ENCODE peak calls at places on chromosomes 7 and 10, in eight cellular contexts. One of them, this sample, is unnamed.

GRCh38 chr10:50574305-50574704 is 49.5 kb downstream of the SGMS1 start:
- DNase-seq in Calu3: no peak
- DNase-seq in LoVo: no peak
- DNase-seq in cerebellum: no peak
- DNase-seq in stimulated activated CD8-positive, alpha-beta memory T cell treated with anti-CD3 and anti-CD28 coated beads, Interleukin-15, amount 100 ng/mL, for 24 hours: no peak
- DNase-seq in NCI-H1417 treated with DMSO at 0.1 percent for 48 hours: no peak
- DNase-seq in pons: no peak
- DNase-seq in NK-92 treated with Interleukin-12 subunit alpha and Interleukin-12 subunit beta, amount 100 ng/mL, for 24 hours: no peak
- DNase-seq in this sample: no peak

GRCh38 chr10:29765330-29765729 is 130.6 kb upstream of the SVIL start:
- DNase-seq in Calu3: no peak
- DNase-seq in LoVo: no peak
- DNase-seq in cerebellum: no peak
- DNase-seq in stimulated activated CD8-positive, alpha-beta memory T cell treated with anti-CD3 and anti-CD28 coated beads, Interleukin-15, amount 100 ng/mL, for 24 hours: no peak
- DNase-seq in NCI-H1417 treated with DMSO at 0.1 percent for 48 hours: no peak
- DNase-seq in pons: no peak
- DNase-seq in NK-92 treated with Interleukin-12 subunit alpha and Interleukin-12 subunit beta, amount 100 ng/mL, for 24 hours: no peak
- DNase-seq in this sample: no peak

GRCh38 chr7:45050198-45050597 is 38.6 kb downstream of the NACAD start:
- DNase-seq in Calu3: no peak
- DNase-seq in LoVo: no peak
- DNase-seq in cerebellum: no peak
- DNase-seq in stimulated activated CD8-positive, alpha-beta memory T cell treated with anti-CD3 and anti-CD28 coated beads, Interleukin-15, amount 100 ng/mL, for 24 hours: no peak
- DNase-seq in NCI-H1417 treated with DMSO at 0.1 percent for 48 hours: no peak
- DNase-seq in pons: no peak
- DNase-seq in NK-92 treated with Interleukin-12 subunit alpha and Interleukin-12 subunit beta, amount 100 ng/mL, for 24 hours: no peak
- DNase-seq in this sample: no peak

GRCh38 chr7:107982918-107983389 is 20.0 kb downstream of the LAMB1 start:
- DNase-seq in Calu3: no peak
- DNase-seq in LoVo: no peak
- DNase-seq in cerebellum: no peak
- DNase-seq in stimulated activated CD8-positive, alpha-beta memory T cell treated with anti-CD3 and anti-CD28 coated beads, Interleukin-15, amount 100 ng/mL, for 24 hours: no peak
- DNase-seq in NCI-H1417 treated with DMSO at 0.1 percent for 48 hours: no peak
- DNase-seq in pons: no peak
- DNase-seq in NK-92 treated with Interleukin-12 subunit alpha and Interleukin-12 subunit beta, amount 100 ng/mL, for 24 hours: no peak
- DNase-seq in this sample: no peak

GRCh38 chr10:125559210-125559609 is 123.8 kb downstream of the TEX36 start:
- DNase-seq in Calu3: no peak
- DNase-seq in LoVo: no peak
- DNase-seq in cerebellum: no peak
- DNase-seq in stimulated activated CD8-positive, alpha-beta memory T cell treated with anti-CD3 and anti-CD28 coated beads, Interleukin-15, amount 100 ng/mL, for 24 hours: no peak
- DNase-seq in NCI-H1417 treated with DMSO at 0.1 percent for 48 hours: no peak
- DNase-seq in pons: no peak
- DNase-seq in NK-92 treated with Interleukin-12 subunit alpha and Interleukin-12 subunit beta, amount 100 ng/mL, for 24 hours: no peak
- DNase-seq in this sample: no peak

GRCh38 chr10:32232378-32232777 is 114.6 kb downstream of the EPC1 start:
- DNase-seq in Calu3: no peak
- DNase-seq in LoVo: no peak
- DNase-seq in cerebellum: no peak
- DNase-seq in stimulated activated CD8-positive, alpha-beta memory T cell treated with anti-CD3 and anti-CD28 coated beads, Interleukin-15, amount 100 ng/mL, for 24 hours: no peak
- DNase-seq in NCI-H1417 treated with DMSO at 0.1 percent for 48 hours: no peak
- DNase-seq in pons: no peak
- DNase-seq in NK-92 treated with Interleukin-12 subunit alpha and Interleukin-12 subunit beta, amount 100 ng/mL, for 24 hours: no peak
- DNase-seq in this sample: no peak

GRCh38 chr10:31622993-31623392 is 304.0 kb downstream of the ZEB1 start:
- DNase-seq in Calu3: no peak
- DNase-seq in LoVo: no peak
- DNase-seq in cerebellum: no peak
- DNase-seq in stimulated activated CD8-positive, alpha-beta memory T cell treated with anti-CD3 and anti-CD28 coated beads, Interleukin-15, amount 100 ng/mL, for 24 hours: no peak
- DNase-seq in NCI-H1417 treated with DMSO at 0.1 percent for 48 hours: no peak
- DNase-seq in pons: no peak
- DNase-seq in NK-92 treated with Interleukin-12 subunit alpha and Interleukin-12 subunit beta, amount 100 ng/mL, for 24 hours: no peak
- DNase-seq in this sample: no peak

GRCh38 chr10:62815373-62816111 is 624 bp downstream of the EGR2 start:
- DNase-seq in Calu3: peak
- DNase-seq in LoVo: no peak
- DNase-seq in cerebellum: no peak
- DNase-seq in stimulated activated CD8-positive, alpha-beta memory T cell treated with anti-CD3 and anti-CD28 coated beads, Interleukin-15, amount 100 ng/mL, for 24 hours: no peak
- DNase-seq in NCI-H1417 treated with DMSO at 0.1 percent for 48 hours: no peak
- DNase-seq in pons: no peak
- DNase-seq in NK-92 treated with Interleukin-12 subunit alpha and Interleukin-12 subunit beta, amount 100 ng/mL, for 24 hours: no peak
- DNase-seq in this sample: no peak

GRCh38 chr7:82675396-82675795 is 231.8 kb upstream of the CACNA2D1 start:
- DNase-seq in Calu3: no peak
- DNase-seq in LoVo: no peak
- DNase-seq in cerebellum: no peak
- DNase-seq in stimulated activated CD8-positive, alpha-beta memory T cell treated with anti-CD3 and anti-CD28 coated beads, Interleukin-15, amount 100 ng/mL, for 24 hours: no peak
- DNase-seq in NCI-H1417 treated with DMSO at 0.1 percent for 48 hours: no peak
- DNase-seq in pons: no peak
- DNase-seq in NK-92 treated with Interleukin-12 subunit alpha and Interleukin-12 subunit beta, amount 100 ng/mL, for 24 hours: no peak
- DNase-seq in this sample: no peak

GRCh38 chr7:43489257-43489656 is 93.7 kb upstream of the STK17A start:
- DNase-seq in Calu3: no peak
- DNase-seq in LoVo: no peak
- DNase-seq in cerebellum: no peak
- DNase-seq in stimulated activated CD8-positive, alpha-beta memory T cell treated with anti-CD3 and anti-CD28 coated beads, Interleukin-15, amount 100 ng/mL, for 24 hours: no peak
- DNase-seq in NCI-H1417 treated with DMSO at 0.1 percent for 48 hours: no peak
- DNase-seq in pons: no peak
- DNase-seq in NK-92 treated with Interleukin-12 subunit alpha and Interleukin-12 subunit beta, amount 100 ng/mL, for 24 hours: no peak
- DNase-seq in this sample: no peak

GRCh38 chr10:5284311-5285057 is 80.3 kb upstream of the UCN3 start:
- DNase-seq in Calu3: no peak
- DNase-seq in LoVo: no peak
- DNase-seq in cerebellum: no peak
- DNase-seq in stimulated activated CD8-positive, alpha-beta memory T cell treated with anti-CD3 and anti-CD28 coated beads, Interleukin-15, amount 100 ng/mL, for 24 hours: no peak
- DNase-seq in NCI-H1417 treated with DMSO at 0.1 percent for 48 hours: no peak
- DNase-seq in pons: no peak
- DNase-seq in NK-92 treated with Interleukin-12 subunit alpha and Interleukin-12 subunit beta, amount 100 ng/mL, for 24 hours: peak
- DNase-seq in this sample: no peak

GRCh38 chr10:101121661-101122045 is 9.4 kb upstream of the TLX1 start:
- DNase-seq in Calu3: no peak
- DNase-seq in LoVo: no peak
- DNase-seq in cerebellum: no peak
- DNase-seq in stimulated activated CD8-positive, alpha-beta memory T cell treated with anti-CD3 and anti-CD28 coated beads, Interleukin-15, amount 100 ng/mL, for 24 hours: no peak
- DNase-seq in NCI-H1417 treated with DMSO at 0.1 percent for 48 hours: no peak
- DNase-seq in pons: no peak
- DNase-seq in NK-92 treated with Interleukin-12 subunit alpha and Interleukin-12 subunit beta, amount 100 ng/mL, for 24 hours: no peak
- DNase-seq in this sample: no peak

GRCh38 chr7:25858562-25859411 is 293.2 kb upstream of the NFE2L3 start:
- DNase-seq in Calu3: no peak
- DNase-seq in LoVo: peak
- DNase-seq in cerebellum: no peak
- DNase-seq in stimulated activated CD8-positive, alpha-beta memory T cell treated with anti-CD3 and anti-CD28 coated beads, Interleukin-15, amount 100 ng/mL, for 24 hours: no peak
- DNase-seq in NCI-H1417 treated with DMSO at 0.1 percent for 48 hours: no peak
- DNase-seq in pons: no peak
- DNase-seq in NK-92 treated with Interleukin-12 subunit alpha and Interleukin-12 subunit beta, amount 100 ng/mL, for 24 hours: no peak
- DNase-seq in this sample: no peak

GRCh38 chr7:112649560-112649959 is 140.6 kb downstream of the TMEM168 start:
- DNase-seq in Calu3: no peak
- DNase-seq in LoVo: no peak
- DNase-seq in cerebellum: no peak
- DNase-seq in stimulated activated CD8-positive, alpha-beta memory T cell treated with anti-CD3 and anti-CD28 coated beads, Interleukin-15, amount 100 ng/mL, for 24 hours: no peak
- DNase-seq in NCI-H1417 treated with DMSO at 0.1 percent for 48 hours: no peak
- DNase-seq in pons: no peak
- DNase-seq in NK-92 treated with Interleukin-12 subunit alpha and Interleukin-12 subunit beta, amount 100 ng/mL, for 24 hours: no peak
- DNase-seq in this sample: no peak

GRCh38 chr10:126227762-126228134 is 160.5 kb downstream of the ADAM12 start:
- DNase-seq in Calu3: no peak
- DNase-seq in LoVo: peak
- DNase-seq in cerebellum: no peak
- DNase-seq in stimulated activated CD8-positive, alpha-beta memory T cell treated with anti-CD3 and anti-CD28 coated beads, Interleukin-15, amount 100 ng/mL, for 24 hours: no peak
- DNase-seq in NCI-H1417 treated with DMSO at 0.1 percent for 48 hours: no peak
- DNase-seq in pons: no peak
- DNase-seq in NK-92 treated with Interleukin-12 subunit alpha and Interleukin-12 subunit beta, amount 100 ng/mL, for 24 hours: no peak
- DNase-seq in this sample: no peak

GRCh38 chr10:78184851-78185692 is 151.4 kb downstream of the RPS24 start:
- DNase-seq in Calu3: no peak
- DNase-seq in LoVo: no peak
- DNase-seq in cerebellum: no peak
- DNase-seq in stimulated activated CD8-positive, alpha-beta memory T cell treated with anti-CD3 and anti-CD28 coated beads, Interleukin-15, amount 100 ng/mL, for 24 hours: no peak
- DNase-seq in NCI-H1417 treated with DMSO at 0.1 percent for 48 hours: no peak
- DNase-seq in pons: no peak
- DNase-seq in NK-92 treated with Interleukin-12 subunit alpha and Interleukin-12 subunit beta, amount 100 ng/mL, for 24 hours: no peak
- DNase-seq in this sample: no peak

GRCh38 chr10:11279286-11279685 is 261.6 kb downstream of the CELF2 start:
- DNase-seq in Calu3: no peak
- DNase-seq in LoVo: no peak
- DNase-seq in cerebellum: peak
- DNase-seq in stimulated activated CD8-positive, alpha-beta memory T cell treated with anti-CD3 and anti-CD28 coated beads, Interleukin-15, amount 100 ng/mL, for 24 hours: no peak
- DNase-seq in NCI-H1417 treated with DMSO at 0.1 percent for 48 hours: no peak
- DNase-seq in pons: no peak
- DNase-seq in NK-92 treated with Interleukin-12 subunit alpha and Interleukin-12 subunit beta, amount 100 ng/mL, for 24 hours: no peak
- DNase-seq in this sample: no peak

GRCh38 chr7:151254851-151255250 is 6.4 kb upstream of the SMARCD3 start:
- DNase-seq in Calu3: no peak
- DNase-seq in LoVo: no peak
- DNase-seq in cerebellum: no peak
- DNase-seq in stimulated activated CD8-positive, alpha-beta memory T cell treated with anti-CD3 and anti-CD28 coated beads, Interleukin-15, amount 100 ng/mL, for 24 hours: no peak
- DNase-seq in NCI-H1417 treated with DMSO at 0.1 percent for 48 hours: no peak
- DNase-seq in pons: no peak
- DNase-seq in NK-92 treated with Interleukin-12 subunit alpha and Interleukin-12 subunit beta, amount 100 ng/mL, for 24 hours: no peak
- DNase-seq in this sample: no peak

GRCh38 chr7:116354171-116354545 is 143.8 kb downstream of the TES start:
- DNase-seq in Calu3: no peak
- DNase-seq in LoVo: no peak
- DNase-seq in cerebellum: no peak
- DNase-seq in stimulated activated CD8-positive, alpha-beta memory T cell treated with anti-CD3 and anti-CD28 coated beads, Interleukin-15, amount 100 ng/mL, for 24 hours: no peak
- DNase-seq in NCI-H1417 treated with DMSO at 0.1 percent for 48 hours: no peak
- DNase-seq in pons: no peak
- DNase-seq in NK-92 treated with Interleukin-12 subunit alpha and Interleukin-12 subunit beta, amount 100 ng/mL, for 24 hours: no peak
- DNase-seq in this sample: no peak

GRCh38 chr10:122194251-122194650 is 76.8 kb upstream of the BTBD16 start:
- DNase-seq in Calu3: no peak
- DNase-seq in LoVo: no peak
- DNase-seq in cerebellum: no peak
- DNase-seq in stimulated activated CD8-positive, alpha-beta memory T cell treated with anti-CD3 and anti-CD28 coated beads, Interleukin-15, amount 100 ng/mL, for 24 hours: no peak
- DNase-seq in NCI-H1417 treated with DMSO at 0.1 percent for 48 hours: no peak
- DNase-seq in pons: no peak
- DNase-seq in NK-92 treated with Interleukin-12 subunit alpha and Interleukin-12 subunit beta, amount 100 ng/mL, for 24 hours: no peak
- DNase-seq in this sample: no peak

GRCh38 chr7:136925049-136925448 is 56.6 kb downstream of the CHRM2 start:
- DNase-seq in Calu3: no peak
- DNase-seq in LoVo: no peak
- DNase-seq in cerebellum: no peak
- DNase-seq in stimulated activated CD8-positive, alpha-beta memory T cell treated with anti-CD3 and anti-CD28 coated beads, Interleukin-15, amount 100 ng/mL, for 24 hours: no peak
- DNase-seq in NCI-H1417 treated with DMSO at 0.1 percent for 48 hours: no peak
- DNase-seq in pons: no peak
- DNase-seq in NK-92 treated with Interleukin-12 subunit alpha and Interleukin-12 subunit beta, amount 100 ng/mL, for 24 hours: no peak
- DNase-seq in this sample: no peak

GRCh38 chr7:12696001-12696400 is 8.6 kb downstream of the ARL4A start:
- DNase-seq in Calu3: no peak
- DNase-seq in LoVo: peak
- DNase-seq in cerebellum: no peak
- DNase-seq in stimulated activated CD8-positive, alpha-beta memory T cell treated with anti-CD3 and anti-CD28 coated beads, Interleukin-15, amount 100 ng/mL, for 24 hours: no peak
- DNase-seq in NCI-H1417 treated with DMSO at 0.1 percent for 48 hours: no peak
- DNase-seq in pons: no peak
- DNase-seq in NK-92 treated with Interleukin-12 subunit alpha and Interleukin-12 subunit beta, amount 100 ng/mL, for 24 hours: no peak
- DNase-seq in this sample: no peak

GRCh38 chr7:74299401-74299800 is 10.2 kb downstream of the CLIP2 start:
- DNase-seq in Calu3: no peak
- DNase-seq in LoVo: no peak
- DNase-seq in cerebellum: no peak
- DNase-seq in stimulated activated CD8-positive, alpha-beta memory T cell treated with anti-CD3 and anti-CD28 coated beads, Interleukin-15, amount 100 ng/mL, for 24 hours: no peak
- DNase-seq in NCI-H1417 treated with DMSO at 0.1 percent for 48 hours: no peak
- DNase-seq in pons: no peak
- DNase-seq in NK-92 treated with Interleukin-12 subunit alpha and Interleukin-12 subunit beta, amount 100 ng/mL, for 24 hours: no peak
- DNase-seq in this sample: no peak

GRCh38 chr7:103766630-103767029 is 222.8 kb downstream of the RELN start:
- DNase-seq in Calu3: no peak
- DNase-seq in LoVo: no peak
- DNase-seq in cerebellum: no peak
- DNase-seq in stimulated activated CD8-positive, alpha-beta memory T cell treated with anti-CD3 and anti-CD28 coated beads, Interleukin-15, amount 100 ng/mL, for 24 hours: no peak
- DNase-seq in NCI-H1417 treated with DMSO at 0.1 percent for 48 hours: no peak
- DNase-seq in pons: no peak
- DNase-seq in NK-92 treated with Interleukin-12 subunit alpha and Interleukin-12 subunit beta, amount 100 ng/mL, for 24 hours: no peak
- DNase-seq in this sample: no peak

GRCh38 chr7:26460326-26460725 is 168.7 kb downstream of the SNX10 start:
- DNase-seq in Calu3: no peak
- DNase-seq in LoVo: no peak
- DNase-seq in cerebellum: no peak
- DNase-seq in stimulated activated CD8-positive, alpha-beta memory T cell treated with anti-CD3 and anti-CD28 coated beads, Interleukin-15, amount 100 ng/mL, for 24 hours: no peak
- DNase-seq in NCI-H1417 treated with DMSO at 0.1 percent for 48 hours: no peak
- DNase-seq in pons: no peak
- DNase-seq in NK-92 treated with Interleukin-12 subunit alpha and Interleukin-12 subunit beta, amount 100 ng/mL, for 24 hours: no peak
- DNase-seq in this sample: no peak

GRCh38 chr7:110983822-110984456 is 107.0 kb upstream of the LRRN3 start:
- DNase-seq in Calu3: no peak
- DNase-seq in LoVo: no peak
- DNase-seq in cerebellum: no peak
- DNase-seq in stimulated activated CD8-positive, alpha-beta memory T cell treated with anti-CD3 and anti-CD28 coated beads, Interleukin-15, amount 100 ng/mL, for 24 hours: no peak
- DNase-seq in NCI-H1417 treated with DMSO at 0.1 percent for 48 hours: no peak
- DNase-seq in pons: no peak
- DNase-seq in NK-92 treated with Interleukin-12 subunit alpha and Interleukin-12 subunit beta, amount 100 ng/mL, for 24 hours: no peak
- DNase-seq in this sample: no peak

GRCh38 chr7:77537595-77538185 is 595 bp downstream of the PTPN12 start:
- DNase-seq in Calu3: peak
- DNase-seq in LoVo: peak
- DNase-seq in cerebellum: peak
- DNase-seq in stimulated activated CD8-positive, alpha-beta memory T cell treated with anti-CD3 and anti-CD28 coated beads, Interleukin-15, amount 100 ng/mL, for 24 hours: peak
- DNase-seq in NCI-H1417 treated with DMSO at 0.1 percent for 48 hours: no peak
- DNase-seq in pons: no peak
- DNase-seq in NK-92 treated with Interleukin-12 subunit alpha and Interleukin-12 subunit beta, amount 100 ng/mL, for 24 hours: no peak
- DNase-seq in this sample: no peak

GRCh38 chr10:52484426-52485065 is 170.5 kb downstream of the DKK1 start:
- DNase-seq in Calu3: no peak
- DNase-seq in LoVo: no peak
- DNase-seq in cerebellum: no peak
- DNase-seq in stimulated activated CD8-positive, alpha-beta memory T cell treated with anti-CD3 and anti-CD28 coated beads, Interleukin-15, amount 100 ng/mL, for 24 hours: no peak
- DNase-seq in NCI-H1417 treated with DMSO at 0.1 percent for 48 hours: no peak
- DNase-seq in pons: no peak
- DNase-seq in NK-92 treated with Interleukin-12 subunit alpha and Interleukin-12 subunit beta, amount 100 ng/mL, for 24 hours: no peak
- DNase-seq in this sample: no peak

GRCh38 chr7:82521906-82522445 is 78.4 kb upstream of the CACNA2D1 start:
- DNase-seq in Calu3: no peak
- DNase-seq in LoVo: no peak
- DNase-seq in cerebellum: no peak
- DNase-seq in stimulated activated CD8-positive, alpha-beta memory T cell treated with anti-CD3 and anti-CD28 coated beads, Interleukin-15, amount 100 ng/mL, for 24 hours: no peak
- DNase-seq in NCI-H1417 treated with DMSO at 0.1 percent for 48 hours: no peak
- DNase-seq in pons: no peak
- DNase-seq in NK-92 treated with Interleukin-12 subunit alpha and Interleukin-12 subunit beta, amount 100 ng/mL, for 24 hours: no peak
- DNase-seq in this sample: no peak

GRCh38 chr7:114825423-114825951 is 96.4 kb upstream of the MDFIC start:
- DNase-seq in Calu3: no peak
- DNase-seq in LoVo: no peak
- DNase-seq in cerebellum: no peak
- DNase-seq in stimulated activated CD8-positive, alpha-beta memory T cell treated with anti-CD3 and anti-CD28 coated beads, Interleukin-15, amount 100 ng/mL, for 24 hours: no peak
- DNase-seq in NCI-H1417 treated with DMSO at 0.1 percent for 48 hours: no peak
- DNase-seq in pons: no peak
- DNase-seq in NK-92 treated with Interleukin-12 subunit alpha and Interleukin-12 subunit beta, amount 100 ng/mL, for 24 hours: no peak
- DNase-seq in this sample: no peak

GRCh38 chr7:122887198-122887597 is 938 bp upstream of the CADPS2 start:
- DNase-seq in Calu3: peak
- DNase-seq in LoVo: peak
- DNase-seq in cerebellum: peak
- DNase-seq in stimulated activated CD8-positive, alpha-beta memory T cell treated with anti-CD3 and anti-CD28 coated beads, Interleukin-15, amount 100 ng/mL, for 24 hours: no peak
- DNase-seq in NCI-H1417 treated with DMSO at 0.1 percent for 48 hours: peak
- DNase-seq in pons: peak
- DNase-seq in NK-92 treated with Interleukin-12 subunit alpha and Interleukin-12 subunit beta, amount 100 ng/mL, for 24 hours: no peak
- DNase-seq in this sample: no peak

GRCh38 chr7:4212376-4212775 is 469.7 kb upstream of the FOXK1 start:
- DNase-seq in Calu3: no peak
- DNase-seq in LoVo: no peak
- DNase-seq in cerebellum: no peak
- DNase-seq in stimulated activated CD8-positive, alpha-beta memory T cell treated with anti-CD3 and anti-CD28 coated beads, Interleukin-15, amount 100 ng/mL, for 24 hours: no peak
- DNase-seq in NCI-H1417 treated with DMSO at 0.1 percent for 48 hours: no peak
- DNase-seq in pons: no peak
- DNase-seq in NK-92 treated with Interleukin-12 subunit alpha and Interleukin-12 subunit beta, amount 100 ng/mL, for 24 hours: no peak
- DNase-seq in this sample: no peak

GRCh38 chr10:79320785-79321493 is 26.3 kb upstream of the PPIF start:
- DNase-seq in Calu3: no peak
- DNase-seq in LoVo: no peak
- DNase-seq in cerebellum: peak
- DNase-seq in stimulated activated CD8-positive, alpha-beta memory T cell treated with anti-CD3 and anti-CD28 coated beads, Interleukin-15, amount 100 ng/mL, for 24 hours: no peak
- DNase-seq in NCI-H1417 treated with DMSO at 0.1 percent for 48 hours: no peak
- DNase-seq in pons: no peak
- DNase-seq in NK-92 treated with Interleukin-12 subunit alpha and Interleukin-12 subunit beta, amount 100 ng/mL, for 24 hours: peak
- DNase-seq in this sample: no peak

GRCh38 chr7:120990468-120991118 is 2.1 kb downstream of the CPED1 start:
- DNase-seq in Calu3: no peak
- DNase-seq in LoVo: no peak
- DNase-seq in cerebellum: no peak
- DNase-seq in stimulated activated CD8-positive, alpha-beta memory T cell treated with anti-CD3 and anti-CD28 coated beads, Interleukin-15, amount 100 ng/mL, for 24 hours: no peak
- DNase-seq in NCI-H1417 treated with DMSO at 0.1 percent for 48 hours: no peak
- DNase-seq in pons: peak
- DNase-seq in NK-92 treated with Interleukin-12 subunit alpha and Interleukin-12 subunit beta, amount 100 ng/mL, for 24 hours: no peak
- DNase-seq in this sample: no peak

This sample was measured in cortex of kidney.